ENCODE peak calls at places on chromosomes 12 and 14, in eight cellular contexts. G, O, U, R, H, L, I and V are unnamed samples.

GRCh38 chr12:93198086-93198485 is 179.6 kb upstream of the NUDT4 start:
- DNase-seq in U (no peak), H (peak; percentile 65), L (no peak), O (no peak), G (peak; percentile 64), R (no peak), I (peak; percentile 88), V (no peak)

GRCh38 chr12:15011162-15011561 is 38.3 kb downstream of the PDE6H start:
- DNase-seq in O (no peak), R (no peak), U (no peak), H (peak; percentile 11), L (no peak), G (no peak), I (no peak), V (no peak)

GRCh38 chr12:106527356-106527755 is 55.4 kb upstream of the RFX4 start:
- DNase-seq in I (peak; percentile 18), R (no peak), H (no peak), O (no peak), G (no peak), L (no peak), U (no peak), V (no peak)

GRCh38 chr12:9925746-9926393 is 6.3 kb downstream of the CLEC2A start:
- DNase-seq in G (peak; percentile 41), R (peak; percentile 53), O (no peak), L (no peak), U (no peak), H (peak; percentile 64), I (peak; percentile 41), V (no peak)

GRCh38 chr12:70609739-70610491 is 27.3 kb downstream of the PTPRB start:
- DNase-seq in O (peak; percentile 61), L (no peak), G (peak; percentile 82), I (no peak), U (no peak), R (no peak), H (peak; percentile 30), V (no peak)

GRCh38 chr14:90511795-90512331 is 115.0 kb downstream of the CALM1 start:
- DNase-seq in U (no peak), L (no peak), G (no peak), R (no peak), O (no peak), H (no peak), I (no peak), V (no peak)

GRCh38 chr12:40229690-40230651 is 5.2 kb downstream of the LRRK2 start:
- DNase-seq in L (no peak), U (no peak), R (no peak), O (no peak), G (no peak), H (no peak), I (no peak), V (no peak)

GRCh38 chr14:65783101-65783500 is 370.6 kb downstream of the FUT8 start:
- DNase-seq in I (no peak), R (no peak), U (no peak), H (no peak), G (no peak), O (no peak), L (no peak), V (no peak)

GRCh38 chr12:82440885-82441284 is 82.6 kb downstream of the METTL25 start:
- DNase-seq in L (no peak), H (no peak), I (peak; percentile 4), G (no peak), R (no peak), U (no peak), O (no peak), V (no peak)

GRCh38 chr14:66603945-66604344 is 96.0 kb downstream of the GPHN start:
- DNase-seq in L (no peak), R (no peak), G (no peak), O (no peak), H (no peak), U (no peak), I (no peak), V (no peak)